ENCODE peak calls at places on chromosomes 2 and 18, in five cellular contexts. One of them, this sample, is unnamed.

GRCh38 chr2:44918095-44918775 is 23.3 kb upstream of the SIX3 start:
- DNase-seq in H9: no peak
- DNase-seq in neuronal stem cell: no peak
- DNase-seq in H1: no peak
- DNase-seq in IMR-90: no peak
- DNase-seq in this sample: no peak

GRCh38 chr18:62450546-62451395 is 72.1 kb upstream of the ZCCHC2 start:
- DNase-seq in H1: no peak
- DNase-seq in IMR-90: peak; percentile 63
- DNase-seq in H9: no peak
- DNase-seq in neuronal stem cell: no peak
- DNase-seq in this sample: peak; percentile 32

GRCh38 chr2:111705711-111706323 is 178.2 kb downstream of the ANAPC1 start:
- DNase-seq in H1: peak; percentile 79
- DNase-seq in neuronal stem cell: peak; percentile 65
- DNase-seq in H9: peak; percentile 90
- DNase-seq in IMR-90: peak; percentile 97
- DNase-seq in this sample: peak; percentile 90

GRCh38 chr2:72236445-72237067 is 88.9 kb upstream of the CYP26B1 start:
- DNase-seq in H9: no peak
- DNase-seq in H1: no peak
- DNase-seq in IMR-90: peak; percentile 75
- DNase-seq in neuronal stem cell: no peak
- DNase-seq in this sample: peak; percentile 39

GRCh38 chr2:151828890-151829324 is 686 bp upstream of the ARL5A start:
- DNase-seq in H1: no peak
- DNase-seq in IMR-90: no peak
- DNase-seq in H9: no peak
- DNase-seq in neuronal stem cell: no peak
- DNase-seq in this sample: no peak

GRCh38 chr2:236180501-236180816 is 12.3 kb upstream of the GBX2 start:
- DNase-seq in neuronal stem cell: no peak
- DNase-seq in H9: no peak
- DNase-seq in IMR-90: no peak
- DNase-seq in H1: no peak
- DNase-seq in this sample: peak; percentile 73

GRCh38 chr2:26422947-26423629 is 21.4 kb downstream of the DRC1 start:
- DNase-seq in neuronal stem cell: no peak
- DNase-seq in IMR-90: no peak
- DNase-seq in H1: no peak
- DNase-seq in H9: no peak
- DNase-seq in this sample: no peak

GRCh38 chr2:122753341-122753740 is 997.9 kb downstream of the TSN start:
- DNase-seq in H9: no peak
- DNase-seq in neuronal stem cell: no peak
- DNase-seq in H1: no peak
- DNase-seq in IMR-90: no peak
- DNase-seq in this sample: no peak

GRCh38 chr2:186848873-186849578 is at the start of gene ZSWIM2:
- DNase-seq in neuronal stem cell: peak; percentile 78
- DNase-seq in H1: peak; percentile 72
- DNase-seq in IMR-90: peak; percentile 88
- DNase-seq in H9: peak; percentile 96
- DNase-seq in this sample: peak; percentile 97

GRCh38 chr2:51013060-51013746 is 18.7 kb downstream of the NRXN1 start:
- DNase-seq in H9: peak; percentile 75
- DNase-seq in IMR-90: peak; percentile 12
- DNase-seq in H1: no peak
- DNase-seq in neuronal stem cell: peak; percentile 8
- DNase-seq in this sample: no peak

GRCh38 chr18:57087985-57088384 is 58.9 kb upstream of the BOD1L2 start:
- DNase-seq in neuronal stem cell: no peak
- DNase-seq in H9: no peak
- DNase-seq in IMR-90: no peak
- DNase-seq in H1: no peak
- DNase-seq in this sample: no peak

GRCh38 chr18:68826111-68826510 is 28.2 kb downstream of the CCDC102B start:
- DNase-seq in neuronal stem cell: no peak
- DNase-seq in H9: no peak
- DNase-seq in H1: no peak
- DNase-seq in IMR-90: no peak
- DNase-seq in this sample: no peak

GRCh38 chr2:74719066-74719465 is 65.0 kb downstream of the SEMA4F start:
- DNase-seq in IMR-90: no peak
- DNase-seq in H9: no peak
- DNase-seq in H1: no peak
- DNase-seq in neuronal stem cell: no peak
- DNase-seq in this sample: no peak

GRCh38 chr2:74715880-74716279 is 61.8 kb downstream of the SEMA4F start:
- DNase-seq in neuronal stem cell: no peak
- DNase-seq in H9: no peak
- DNase-seq in IMR-90: no peak
- DNase-seq in H1: no peak
- DNase-seq in this sample: no peak

GRCh38 chr2:74712223-74713053 is 58.4 kb downstream of the SEMA4F start:
- DNase-seq in H1: no peak
- DNase-seq in IMR-90: no peak
- DNase-seq in neuronal stem cell: no peak
- DNase-seq in H9: no peak
- DNase-seq in this sample: no peak

DNA sequence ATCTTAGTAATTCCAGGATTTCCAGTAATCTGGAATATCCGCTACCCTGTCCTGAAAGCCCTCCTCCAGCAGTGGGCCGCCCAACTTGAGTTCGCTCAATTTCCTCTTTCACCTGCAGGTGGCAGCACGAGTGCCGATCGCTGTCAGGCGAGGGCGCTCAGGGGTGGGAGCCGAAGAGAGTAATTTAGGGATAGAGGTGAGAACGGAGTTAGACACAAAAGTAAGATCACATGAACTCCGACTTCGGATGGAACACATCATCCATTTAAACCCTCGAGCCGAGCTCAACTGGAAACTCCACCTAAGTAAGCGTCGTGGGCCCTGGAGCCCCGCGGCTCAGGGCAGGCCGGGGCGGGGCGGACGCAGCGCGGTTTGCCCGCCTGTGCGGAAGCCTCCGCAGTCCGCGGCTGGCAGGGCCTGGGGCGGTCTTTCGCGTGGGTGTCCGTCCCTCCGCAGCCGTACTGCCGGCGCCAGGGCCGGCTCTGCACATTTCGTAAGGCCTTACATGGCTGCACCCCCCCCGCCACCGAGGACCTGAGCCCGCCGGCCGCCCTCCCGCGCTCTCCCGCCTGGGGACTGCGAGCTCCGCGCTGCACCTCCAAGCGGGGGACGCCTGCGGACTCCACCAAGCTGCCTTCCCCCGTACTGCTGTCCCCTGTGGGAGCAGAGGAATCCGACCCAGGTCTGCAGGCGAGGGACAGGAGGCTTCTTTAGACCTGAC is 61.2 kb downstream of the SEMA4F start:
- DNase-seq in IMR-90: peak; percentile 72
- DNase-seq in neuronal stem cell: peak; percentile 83
- DNase-seq in H1: peak; percentile 53
- DNase-seq in H9: peak; percentile 83
- DNase-seq in this sample: peak; percentile 97
- H3K4ac ChIP-seq in IMR-90: peak overlapping the region; percentile 83
- H3K4ac ChIP-seq in neuronal stem cell: no peak overlapping the region
- H3K4ac ChIP-seq in H1: no peak overlapping the region
- H3K4ac ChIP-seq in H9: no peak overlapping the region
- H3K4ac ChIP-seq in this sample: peak overlapping the region; percentile 36

GRCh38 chr2:19574788-19575260 is 216.4 kb upstream of the OSR1 start:
- DNase-seq in H9: no peak
- DNase-seq in H1: no peak
- DNase-seq in neuronal stem cell: peak; percentile 4
- DNase-seq in IMR-90: peak; percentile 82
- DNase-seq in this sample: no peak
- H4K91ac ChIP-seq in H9: no peak overlapping the region
- H4K91ac ChIP-seq in H1: no peak overlapping the region
- H4K91ac ChIP-seq in neuronal stem cell: peak overlapping the region; percentile 68
- H4K91ac ChIP-seq in IMR-90: no peak overlapping the region
- H4K91ac ChIP-seq in this sample: no peak overlapping the region

DNA sequence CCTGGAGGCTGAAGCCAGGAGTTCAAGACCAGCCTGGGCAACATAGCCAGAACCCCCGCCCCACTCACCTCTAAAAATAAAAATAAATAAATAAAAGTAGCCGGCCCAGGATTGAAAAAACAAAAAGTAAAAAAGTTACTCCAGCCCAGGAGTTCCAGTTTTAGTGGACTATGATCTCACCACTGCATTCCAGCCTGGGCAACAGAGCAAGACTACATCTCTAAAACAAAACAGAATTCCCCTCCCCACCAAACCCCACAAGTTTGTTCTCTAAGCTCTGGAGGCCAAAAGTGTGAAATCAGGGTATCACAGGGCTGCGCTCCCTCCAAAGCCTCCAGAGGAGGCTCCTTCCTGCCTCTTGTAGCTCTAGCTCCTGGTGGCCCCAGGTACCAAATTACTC is 1.7 kb downstream of the D2HGDH start:
- DNase-seq in neuronal stem cell: no peak
- DNase-seq in IMR-90: no peak
- DNase-seq in H1: no peak
- DNase-seq in H9: no peak
- DNase-seq in this sample: no peak
- H3K4ac ChIP-seq in neuronal stem cell: no peak overlapping the region
- H3K4ac ChIP-seq in IMR-90: no peak overlapping the region
- H3K4ac ChIP-seq in H1: no peak overlapping the region
- H3K4ac ChIP-seq in H9: no peak overlapping the region
- H3K4ac ChIP-seq in this sample: no peak overlapping the region

DNA sequence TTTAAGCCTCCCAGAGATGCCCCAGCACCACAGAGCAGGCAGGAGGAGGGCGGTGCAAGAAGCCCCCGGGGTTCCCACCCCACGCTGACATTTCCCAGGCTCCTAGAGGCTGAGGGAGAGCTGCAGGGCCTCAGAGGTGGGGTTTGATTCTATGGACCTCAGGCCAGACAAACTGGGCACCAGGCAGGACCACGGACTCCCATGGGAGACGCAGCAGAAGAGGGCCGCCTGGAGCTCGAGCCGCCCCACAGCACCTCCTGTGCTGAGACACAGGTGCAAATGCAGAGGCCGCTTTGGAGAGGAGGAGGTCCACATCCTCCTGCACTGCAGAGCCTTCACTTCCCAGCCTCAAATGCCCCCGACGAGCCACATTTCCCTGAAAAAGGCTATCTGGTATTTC is 62.7 kb downstream of the PSMG2 start:
- DNase-seq in neuronal stem cell: no peak
- DNase-seq in H1: no peak
- DNase-seq in IMR-90: no peak
- DNase-seq in H9: no peak
- DNase-seq in this sample: no peak
- H4K91ac ChIP-seq in neuronal stem cell: no peak overlapping the region
- H4K91ac ChIP-seq in H1: no peak overlapping the region
- H4K91ac ChIP-seq in IMR-90: no peak overlapping the region
- H4K91ac ChIP-seq in H9: no peak overlapping the region
- H4K91ac ChIP-seq in this sample: no peak overlapping the region

DNA sequence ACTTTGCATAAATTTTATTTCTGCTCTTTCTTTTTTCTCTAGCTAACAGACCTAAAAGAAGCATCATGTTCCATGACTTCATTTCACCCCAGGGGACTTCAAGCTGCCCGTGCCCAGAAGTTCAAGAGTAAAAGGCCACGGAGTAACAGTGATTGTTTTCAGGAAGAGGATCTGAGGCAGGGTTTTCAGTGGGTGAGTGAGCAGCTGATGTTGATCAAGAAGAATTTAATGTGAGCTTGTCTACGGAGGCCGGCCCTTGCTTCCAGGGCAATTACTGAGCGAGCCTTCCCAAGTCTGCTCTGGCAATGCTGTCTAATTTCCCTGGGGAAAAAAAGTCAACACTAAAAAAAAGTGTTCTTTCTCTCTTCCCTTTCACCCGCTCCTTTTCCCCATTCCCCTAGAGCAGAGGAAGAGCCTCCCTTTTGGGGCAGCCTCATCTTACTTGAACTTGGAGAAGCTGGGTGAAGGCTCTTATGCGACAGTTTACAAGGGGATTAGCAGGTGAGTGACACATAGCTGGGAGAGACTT is 1.2 kb downstream of the CDK15 start:
- DNase-seq in H9: no peak
- DNase-seq in IMR-90: peak; percentile 63
- DNase-seq in H1: no peak
- DNase-seq in neuronal stem cell: no peak
- DNase-seq in this sample: no peak
- H3K4ac ChIP-seq in H9: no peak overlapping the region
- H3K4ac ChIP-seq in IMR-90: peak overlapping the region; percentile 59
- H3K4ac ChIP-seq in H1: no peak overlapping the region
- H3K4ac ChIP-seq in neuronal stem cell: no peak overlapping the region
- H3K4ac ChIP-seq in this sample: no peak overlapping the region

GRCh38 chr2:20611844-20612356 is 39.0 kb downstream of the HS1BP3 start:
- DNase-seq in neuronal stem cell: no peak
- DNase-seq in IMR-90: no peak
- DNase-seq in H9: no peak
- DNase-seq in H1: no peak
- DNase-seq in this sample: no peak

GRCh38 chr2:20609995-20610357 is 40.9 kb downstream of the HS1BP3 start:
- DNase-seq in neuronal stem cell: no peak
- DNase-seq in H9: no peak
- DNase-seq in H1: no peak
- DNase-seq in IMR-90: no peak
- DNase-seq in this sample: no peak

GRCh38 chr2:20609349-20609994 is 41.4 kb downstream of the HS1BP3 start:
- DNase-seq in H9: no peak
- DNase-seq in H1: no peak
- DNase-seq in IMR-90: peak; percentile 67
- DNase-seq in neuronal stem cell: no peak
- DNase-seq in this sample: no peak

GRCh38 chr2:20612835-20613341 is 38.0 kb downstream of the HS1BP3 start:
- DNase-seq in neuronal stem cell: no peak
- DNase-seq in H1: no peak
- DNase-seq in IMR-90: no peak
- DNase-seq in H9: no peak
- DNase-seq in this sample: no peak

DNA sequence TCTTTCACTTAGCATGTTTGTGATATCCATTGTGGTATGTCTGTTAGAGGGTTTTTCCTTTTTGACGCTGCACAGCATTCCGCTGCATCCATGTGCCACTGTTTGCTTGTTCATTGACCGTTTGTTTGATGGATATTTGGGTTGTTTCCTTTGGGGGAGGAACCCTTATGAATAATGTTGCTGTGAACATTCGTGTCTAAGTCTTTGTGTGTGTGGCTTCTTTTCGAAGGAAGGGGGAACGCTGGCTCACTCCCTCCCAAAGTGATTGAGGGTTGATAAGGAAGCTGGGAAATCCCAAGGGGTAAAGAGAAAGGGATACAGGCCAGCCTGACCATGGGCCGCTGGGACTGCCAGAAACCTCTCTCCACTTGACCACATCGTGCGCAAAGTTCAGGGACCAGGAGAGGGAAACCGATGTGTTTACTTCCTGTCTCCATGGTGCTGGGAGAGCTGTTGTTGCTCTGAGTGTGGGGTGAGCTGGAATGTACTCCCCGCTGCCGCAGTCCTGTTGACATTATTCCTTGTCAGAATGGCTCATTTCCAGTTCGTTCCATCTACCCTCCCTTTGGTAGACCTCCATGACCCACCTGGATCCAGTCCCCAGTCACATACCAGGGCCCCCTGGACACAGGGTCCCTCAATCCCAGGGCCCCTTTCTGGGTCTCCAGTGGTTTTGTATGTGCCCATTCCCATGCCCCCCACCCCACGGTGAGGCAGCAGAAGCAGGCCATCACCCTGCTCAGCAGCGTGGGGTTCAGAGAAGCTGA is 39.6 kb downstream of the HS1BP3 start:
- DNase-seq in IMR-90: peak; percentile 97
- DNase-seq in H1: no peak
- DNase-seq in H9: no peak
- DNase-seq in neuronal stem cell: no peak
- DNase-seq in this sample: no peak
- H4K91ac ChIP-seq in IMR-90: peak overlapping the region; percentile 30
- H4K91ac ChIP-seq in H1: no peak overlapping the region
- H4K91ac ChIP-seq in H9: no peak overlapping the region
- H4K91ac ChIP-seq in neuronal stem cell: no peak overlapping the region
- H4K91ac ChIP-seq in this sample: peak overlapping the region; percentile 22

GRCh38 chr2:37897511-37897910 is 27.6 kb upstream of the RMDN2 start:
- DNase-seq in H9: no peak
- DNase-seq in neuronal stem cell: no peak
- DNase-seq in H1: no peak
- DNase-seq in IMR-90: no peak
- DNase-seq in this sample: no peak
- H3K4ac ChIP-seq in H9: no peak overlapping the region
- H3K4ac ChIP-seq in neuronal stem cell: no peak overlapping the region
- H3K4ac ChIP-seq in H1: no peak overlapping the region
- H3K4ac ChIP-seq in IMR-90: no peak overlapping the region
- H3K4ac ChIP-seq in this sample: no peak overlapping the region

This sample was measured in trophoblast cell.